ENCODE peak calls at places on chromosomes 6 and 20, in eight cellular contexts. E, J, H, D, O, M, T and L are unnamed samples.

GRCh38 chr6:27053738-27054137 is 193.8 kb upstream of the PRSS16 start:
- DNase-seq in E (no peak), J (no peak), H (no peak), D (no peak), O (no peak), M (no peak), T (no peak), L (no peak)

GRCh38 chr6:617485-618100 is 39.3 kb downstream of the HUS1B start:
- DNase-seq in E (no peak), J (no peak), H (no peak), D (no peak), O (no peak), M (no peak), T (peak; percentile 29), L (no peak)

GRCh38 chr6:152170702-152171667 is 363.5 kb downstream of the ESR1 start:
- DNase-seq in E (no peak), J (no peak), H (no peak), D (no peak), O (peak; percentile 62), M (no peak), T (no peak), L (no peak)

GRCh38 chr6:26122005-26122388 is 34.8 kb downstream of the HFE start:
- DNase-seq in E (no peak), J (no peak), H (no peak), D (no peak), O (no peak), M (no peak), T (no peak), L (no peak)

GRCh38 chr6:150202404-150202803 is 59.6 kb downstream of the PPP1R14C start:
- DNase-seq in E (no peak), J (no peak), H (no peak), D (no peak), O (no peak), M (no peak), T (no peak), L (no peak)

GRCh38 chr6:166580076-166581050 is 6.1 kb downstream of the RAMACL start:
- DNase-seq in E (no peak), J (no peak), H (no peak), D (no peak), O (no peak), M (no peak), T (no peak), L (no peak)

GRCh38 chr6:65259080-65259479 is 447.9 kb downstream of the EYS start:
- DNase-seq in E (no peak), J (no peak), H (peak; percentile 11), D (no peak), O (no peak), M (no peak), T (peak; percentile 32), L (no peak)

GRCh38 chr6:117481926-117482239 is 591 bp upstream of the DCBLD1 start:
- DNase-seq in E (no peak), J (no peak), H (no peak), D (no peak), O (no peak), M (no peak), T (peak; percentile 5), L (no peak)

GRCh38 chr6:33860706-33861474 is 57.1 kb upstream of the MLN start:
- DNase-seq in E (no peak), J (peak; percentile 32), H (peak; percentile 20), D (no peak), O (peak; percentile 51), M (no peak), T (peak; percentile 60), L (no peak)

GRCh38 chr6:53682654-53683053 is 17.1 kb upstream of the KLHL31 start:
- DNase-seq in E (no peak), J (no peak), H (no peak), D (no peak), O (no peak), M (no peak), T (no peak), L (no peak)

GRCh38 chr20:38201356-38201755 is 36.3 kb upstream of the TGM2 start:
- DNase-seq in E (no peak), J (no peak), H (peak; percentile 68), D (no peak), O (no peak), M (no peak), T (no peak), L (no peak)

GRCh38 chr6:2695464-2696095 is 55.1 kb downstream of the MYLK4 start:
- DNase-seq in E (no peak), J (no peak), H (no peak), D (no peak), O (no peak), M (no peak), T (peak; percentile 35), L (peak; percentile 16)

GRCh38 chr6:16061833-16062232 is 67.1 kb upstream of the MYLIP start:
- DNase-seq in E (no peak), J (no peak), H (no peak), D (no peak), O (no peak), M (no peak), T (no peak), L (no peak)

GRCh38 chr20:34515484-34516037 is 661 bp upstream of the DYNLRB1 start:
- DNase-seq in E (peak; percentile 48), J (no peak), H (no peak), D (no peak), O (peak; percentile 70), M (peak; percentile 65), T (peak; percentile 77), L (peak; percentile 71)

GRCh38 chr6:90298459-90299053 is 1.9 kb upstream of the BACH2 start:
- DNase-seq in E (no peak), J (no peak), H (no peak), D (no peak), O (no peak), M (no peak), T (no peak), L (no peak)

GRCh38 chr20:6513586-6513985 is 253.9 kb upstream of the BMP2 start:
- DNase-seq in E (no peak), J (no peak), H (no peak), D (no peak), O (no peak), M (no peak), T (no peak), L (no peak)

GRCh38 chr20:33964431-33964830 is 29.3 kb upstream of the RALY start:
- DNase-seq in E (no peak), J (no peak), H (no peak), D (no peak), O (no peak), M (no peak), T (no peak), L (no peak)

GRCh38 chr6:167546611-167547327 is 221.9 kb downstream of the TTLL2 start:
- DNase-seq in E (no peak), J (no peak), H (no peak), D (no peak), O (no peak), M (no peak), T (no peak), L (no peak)

GRCh38 chr6:122736606-122737005 is 42.9 kb upstream of the FABP7 start:
- DNase-seq in E (no peak), J (no peak), H (no peak), D (no peak), O (no peak), M (no peak), T (no peak), L (peak; percentile 36)

GRCh38 chr20:49415005-49415663 is 67.3 kb downstream of the KCNB1 start:
- DNase-seq in E (no peak), J (no peak), H (no peak), D (no peak), O (no peak), M (no peak), T (no peak), L (no peak)

GRCh38 chr20:4546786-4547185 is 174.9 kb upstream of the PRND start:
- DNase-seq in E (no peak), J (peak; percentile 57), H (peak; percentile 70), D (peak; percentile 68), O (no peak), M (no peak), T (no peak), L (no peak)

GRCh38 chr6:133892444-133893323 is 3.8 kb downstream of the TCF21 start:
- DNase-seq in E (no peak), J (no peak), H (no peak), D (no peak), O (no peak), M (no peak), T (no peak), L (no peak)